ENCODE peak calls at places on chromosomes 3 and 15, in six cellular contexts. T, G, N, X, C and I are unnamed samples.

GRCh38 chr3:106826861-106827311 is 550.4 kb upstream of the CCDC54 start:
- ATAC-seq in C (no peak), X (no peak), N (no peak), T (no peak), G (no peak), I (no peak)

GRCh38 chr3:38992117-38992779 is 59.5 kb downstream of the SCN11A start:
- ATAC-seq in X (peak), G (no peak), C (no peak), N (peak), T (no peak), I (no peak)

GRCh38 chr3:13044496-13045244 is 28.6 kb downstream of the IQSEC1 start:
- ATAC-seq in X (no peak), G (no peak), T (no peak), N (no peak), C (no peak), I (no peak)

GRCh38 chr15:61974759-61975158 is 85.5 kb downstream of the VPS13C start:
- ATAC-seq in C (no peak), X (peak), N (no peak), G (no peak), T (no peak), I (no peak)

GRCh38 chr3:51588724-51589123 is 50.2 kb downstream of the RAD54L2 start:
- ATAC-seq in T (no peak), X (no peak), N (no peak), G (no peak), C (no peak), I (no peak)

GRCh38 chr3:24058940-24059705 is 114.0 kb downstream of the NR1D2 start:
- ATAC-seq in G (no peak), X (no peak), T (peak), N (no peak), C (no peak), I (no peak)

GRCh38 chr3:122183521-122183892 is at the start of gene CASR:
- ATAC-seq in N (no peak), T (peak), C (no peak), X (peak), G (no peak), I (no peak)

GRCh38 chr3:10933958-10934481 is 58.5 kb upstream of the SLC6A1 start:
- ATAC-seq in X (peak), N (peak), G (no peak), C (peak), T (peak), I (peak)

GRCh38 chr3:56980798-56981390 is 79.6 kb upstream of the SPATA12 start:
- ATAC-seq in N (peak), G (no peak), C (peak), T (peak), X (peak), I (peak)

GRCh38 chr3:179088306-179088705 is 16.7 kb upstream of the ZMAT3 start:
- ATAC-seq in T (no peak), C (no peak), X (no peak), G (no peak), N (no peak), I (no peak)

GRCh38 chr3:184703657-184704056 is 8.2 kb downstream of the MAGEF1 start:
- ATAC-seq in N (no peak), X (no peak), G (no peak), C (no peak), T (no peak), I (no peak)

GRCh38 chr3:17074559-17074958 is 189.8 kb downstream of the PLCL2 start:
- ATAC-seq in G (no peak), N (no peak), T (no peak), C (no peak), X (no peak), I (no peak)

GRCh38 chr3:71444861-71445259 is 138.7 kb downstream of the FOXP1 start:
- ATAC-seq in N (no peak), X (no peak), G (no peak), C (no peak), T (no peak), I (no peak)

GRCh38 chr15:66956672-66957540 is 108.5 kb upstream of the SMAD3 start:
- ATAC-seq in C (no peak), N (no peak), G (no peak), X (no peak), T (no peak), I (no peak)

GRCh38 chr3:30605706-30606300 is 598 bp upstream of the TGFBR2 start:
- ATAC-seq in G (peak), C (no peak), N (no peak), T (peak), X (peak), I (no peak)

GRCh38 chr3:4977889-4978258 is 1.4 kb upstream of the BHLHE40 start:
- ATAC-seq in G (no peak), N (no peak), X (no peak), C (no peak), T (no peak), I (no peak)

GRCh38 chr3:64344721-64345207 is 119.5 kb upstream of the PRICKLE2 start:
- ATAC-seq in C (no peak), G (no peak), X (peak), T (peak), N (peak), I (peak)

GRCh38 chr3:184357248-184358139 is 3.9 kb downstream of the CLCN2 start:
- ATAC-seq in G (no peak), N (no peak), T (no peak), X (no peak), C (no peak), I (no peak)

GRCh38 chr3:123713211-123713610 is 128.4 kb upstream of the HACD2 start:
- ATAC-seq in T (no peak), N (no peak), G (no peak), X (no peak), C (peak), I (peak)

GRCh38 chr3:171178714-171179113 is 152.2 kb upstream of the SLC2A2 start:
- ATAC-seq in T (no peak), G (no peak), C (no peak), X (no peak), N (no peak), I (no peak)

GRCh38 chr3:193905993-193906396 is 230.0 kb upstream of the HES1 start:
- ATAC-seq in G (no peak), N (no peak), X (no peak), C (peak), T (no peak), I (no peak)

GRCh38 chr3:192082733-192083660 is 622.0 kb downstream of the PYDC2 start:
- ATAC-seq in C (no peak), T (no peak), X (no peak), G (no peak), N (no peak), I (no peak)

GRCh38 chr3:18703798-18704197 is 278.7 kb upstream of the SATB1 start:
- ATAC-seq in G (no peak), T (no peak), X (no peak), N (no peak), C (no peak), I (no peak)

GRCh38 chr3:109702252-109702651 is 364.9 kb upstream of the DPPA4 start:
- ATAC-seq in C (no peak), T (peak), X (peak), N (peak), G (no peak), I (no peak)

GRCh38 chr3:128145279-128145678 is 8.0 kb upstream of the EEFSEC start:
- ATAC-seq in T (peak), G (no peak), X (no peak), N (no peak), C (peak), I (peak)

GRCh38 chr3:168997488-168997887 is 666.0 kb downstream of the MECOM start:
- ATAC-seq in N (no peak), G (peak), T (no peak), X (no peak), C (no peak), I (no peak)

GRCh38 chr15:76585573-76585892 is 249.0 kb downstream of the ISL2 start:
- ATAC-seq in G (no peak), N (no peak), T (no peak), C (no peak), X (no peak), I (no peak)

GRCh38 chr3:79973917-79974595 is 206.3 kb upstream of the ROBO1 start:
- ATAC-seq in N (no peak), X (peak), T (no peak), G (no peak), C (peak), I (no peak)

GRCh38 chr3:138833908-138834358 is 795 bp downstream of the PIK3CB start:
- ATAC-seq in T (no peak), N (peak), G (peak), C (peak), X (peak), I (no peak)

GRCh38 chr3:141380987-141381386 is 12.7 kb downstream of the ZBTB38 start:
- ATAC-seq in C (no peak), N (no peak), X (no peak), T (no peak), G (no peak), I (no peak)

GRCh38 chr3:141377377-141377776 is 9.1 kb downstream of the ZBTB38 start:
- ATAC-seq in X (no peak), T (no peak), C (no peak), G (no peak), N (no peak), I (no peak)

GRCh38 chr3:141380279-141380678 is 12.0 kb downstream of the ZBTB38 start:
- ATAC-seq in X (no peak), N (no peak), T (no peak), G (no peak), C (no peak), I (no peak)

GRCh38 chr3:141379250-141379872 is 11.1 kb downstream of the ZBTB38 start:
- ATAC-seq in N (no peak), X (no peak), C (no peak), T (peak), G (no peak), I (no peak)

GRCh38 chr3:141378556-141378955 is 10.3 kb downstream of the ZBTB38 start:
- ATAC-seq in T (no peak), C (no peak), N (no peak), G (no peak), X (no peak), I (no peak)
- H3K4me3 ChIP-seq in T (no peak), C (no peak), N (no peak), G (no peak), X (no peak), I (no peak)

DNA sequence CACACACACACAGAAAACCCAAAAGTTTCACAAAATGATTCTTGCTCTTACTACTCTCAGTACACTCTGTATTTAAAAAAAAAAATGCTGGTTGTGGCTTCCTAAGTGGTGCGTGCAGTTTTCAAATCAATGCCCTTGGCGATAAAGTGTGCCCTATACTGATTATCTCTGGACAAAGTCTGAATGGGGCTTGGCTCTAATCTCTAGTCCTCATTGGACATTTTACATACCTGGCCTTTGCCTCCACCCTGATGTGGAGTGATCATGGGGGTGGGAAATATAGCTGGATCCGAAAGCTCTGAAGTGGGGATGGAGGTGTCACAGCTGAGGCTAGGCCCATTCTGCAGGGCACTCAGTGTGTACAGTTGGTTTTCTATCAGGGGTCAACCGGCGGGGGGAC is 14.1 kb downstream of the B3GNT5 start:
- ATAC-seq in X (no peak), N (no peak), T (no peak), G (no peak), C (no peak), I (no peak)
- H3K27ac ChIP-seq in X (peak), N (no peak), T (no peak), G (no peak), C (no peak), I (no peak)

DNA sequence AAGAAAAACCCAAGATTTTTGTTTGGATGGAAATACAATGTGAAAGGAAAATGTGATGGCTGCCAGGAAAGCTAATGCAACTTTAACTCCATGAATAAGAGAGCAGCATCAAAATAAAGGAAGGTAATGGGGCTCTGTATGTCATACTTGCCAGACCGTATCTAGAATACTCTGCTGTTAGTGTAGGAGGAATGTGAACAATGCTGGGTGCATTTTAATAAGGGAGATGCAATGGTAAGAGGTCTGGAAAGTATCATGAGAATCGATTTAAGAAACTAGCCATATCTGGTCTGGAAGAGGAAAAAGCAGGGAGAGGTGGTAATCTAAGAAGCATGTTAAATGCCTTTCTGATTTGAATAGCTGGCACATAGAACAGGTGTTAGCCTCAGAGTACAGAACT is 239.6 kb downstream of the GBE1 start:
- ATAC-seq in X (no peak), T (no peak), G (no peak), N (no peak), C (no peak), I (no peak)
- H3K4me3 ChIP-seq in X (no peak), T (no peak), G (no peak), N (no peak), C (no peak), I (no peak)

DNA sequence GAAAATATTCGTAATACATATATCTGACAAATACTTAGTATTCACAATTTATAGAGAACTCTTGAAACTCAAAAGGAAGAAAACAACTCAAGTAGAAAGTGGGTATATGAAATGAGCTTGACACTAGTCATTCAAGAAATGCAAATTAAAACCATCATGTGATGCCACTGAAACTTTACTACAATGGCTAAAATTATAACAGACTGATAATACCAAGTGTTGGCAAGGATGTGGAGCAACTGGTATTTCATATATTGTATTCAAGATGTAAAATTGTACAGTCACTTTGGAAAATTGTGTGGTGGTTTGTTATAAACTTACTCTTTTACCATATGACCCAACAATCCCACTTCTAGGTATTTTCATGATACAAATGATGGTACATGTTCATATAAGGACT is 68.7 kb upstream of the AGTR1 start:
- ATAC-seq in G (no peak), C (no peak), T (no peak), X (no peak), N (no peak), I (no peak)
- H3K27ac ChIP-seq in G (no peak), C (no peak), T (no peak), X (no peak), N (no peak), I (no peak)

DNA sequence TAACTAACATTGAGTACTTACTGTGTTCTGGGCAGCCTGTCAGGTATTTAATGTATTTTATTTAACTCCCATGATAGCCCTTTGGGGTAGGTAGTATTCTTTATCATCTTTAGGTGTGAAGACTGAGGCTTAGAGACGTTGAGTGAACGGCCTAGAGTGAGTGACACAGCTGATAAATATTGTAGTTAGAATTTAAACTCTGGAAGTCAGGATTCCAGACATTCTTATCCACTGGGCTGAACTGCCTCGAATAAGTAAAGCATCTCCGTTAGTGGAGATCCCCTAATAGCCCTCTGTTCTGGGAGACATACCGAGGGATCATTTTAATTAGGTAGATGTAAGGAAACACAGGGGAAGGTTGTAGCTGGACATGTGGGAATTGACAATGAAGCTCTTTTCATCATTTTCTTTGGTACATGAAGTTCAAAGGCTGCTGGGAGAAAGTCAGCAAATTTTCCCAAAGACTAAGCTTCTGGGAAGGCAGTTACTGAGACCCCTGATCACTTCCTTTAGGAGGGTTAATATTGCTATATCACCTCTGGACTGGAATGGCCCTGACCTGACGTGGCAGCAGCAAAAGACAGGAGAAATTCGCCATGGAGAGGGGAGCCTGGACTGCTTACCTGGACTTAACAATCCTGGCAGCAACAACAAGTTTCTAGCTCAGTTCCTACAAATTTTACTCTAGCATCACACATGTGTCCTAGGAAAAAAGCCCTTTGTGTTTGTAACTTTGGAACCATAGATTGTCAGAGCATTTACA is 11.7 kb upstream of the PDCD6IP start:
- ATAC-seq in C (no peak), X (no peak), T (no peak), N (peak), G (peak), I (no peak)
- H3K4me3 ChIP-seq in C (peak), X (no peak), T (no peak), N (no peak), G (peak), I (no peak)

GRCh38 chr15:89808160-89808870 is 6.3 kb downstream of the ANPEP start:
- ATAC-seq in N (no peak), C (no peak), X (no peak), G (no peak), T (no peak), I (no peak)
- H3K27ac ChIP-seq in N (no peak), C (no peak), X (no peak), G (peak), T (no peak), I (no peak)

GRCh38 chr3:112498916-112499315 is 356 bp downstream of the BTLA start:
- ATAC-seq in N (no peak), G (no peak), X (no peak), C (no peak), T (no peak), I (no peak)

GRCh38 chr3:112497897-112498548 is 1.2 kb downstream of the BTLA start:
- ATAC-seq in N (no peak), X (no peak), G (no peak), C (no peak), T (no peak), I (no peak)

GRCh38 chr3:112500621-112501020 is 1.3 kb upstream of the BTLA start:
- ATAC-seq in C (no peak), G (no peak), N (no peak), X (no peak), T (no peak), I (no peak)

GRCh38 chr3:112496368-112497067 is 2.8 kb downstream of the BTLA start:
- ATAC-seq in C (no peak), N (no peak), G (no peak), X (no peak), T (no peak), I (no peak)

DNA sequence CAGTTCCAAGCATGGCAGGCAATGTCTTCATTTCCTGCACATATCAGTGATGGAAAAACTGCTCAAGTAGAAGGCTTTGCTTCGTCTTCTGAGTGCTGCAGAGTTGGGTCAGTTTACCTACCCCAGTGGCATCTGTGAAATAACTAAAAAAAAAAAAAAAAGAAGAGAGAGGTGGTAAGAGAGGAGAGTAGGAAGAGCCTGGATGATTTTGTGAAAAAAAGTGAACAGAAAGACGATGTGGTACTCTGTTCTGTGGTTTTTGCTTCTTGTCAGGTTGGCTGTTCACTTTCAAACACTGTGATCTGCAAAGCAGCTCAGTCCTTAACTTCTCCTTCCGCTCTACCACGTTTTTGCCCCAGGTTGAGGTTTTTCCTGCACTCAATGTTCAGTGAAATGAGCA is at the start of gene BTLA:
- ATAC-seq in N (no peak), C (no peak), G (no peak), T (no peak), X (no peak), I (no peak)
- H3K4me3 ChIP-seq in N (no peak), C (no peak), G (no peak), T (no peak), X (no peak), I (no peak)